ENCODE peak calls at places on chromosome 19, in six cellular contexts. S, P, Y, E, K and D are unnamed samples.

GRCh38 chr19:43675269-43675879 is 5.4 kb upstream of the PLAUR start:
- DNase-seq in S (peak), P (no peak), Y (no peak), E (no peak), K (peak), D (peak)

GRCh38 chr19:33690461-33691427 is 69.0 kb downstream of the CHST8 start:
- DNase-seq in S (no peak), P (no peak), Y (no peak), E (no peak), K (no peak), D (no peak)

GRCh38 chr19:2957160-2957559 is 12.4 kb upstream of the ZNF77 start:
- DNase-seq in S (no peak), P (no peak), Y (no peak), E (no peak), K (no peak), D (no peak)

GRCh38 chr19:19747357-19748220 is 14.7 kb upstream of the ZNF14 start:
- DNase-seq in S (no peak), P (no peak), Y (no peak), E (no peak), K (no peak), D (no peak)

GRCh38 chr19:43759515-43759914 is 4.8 kb upstream of the SMG9 start:
- DNase-seq in S (peak), P (no peak), Y (no peak), E (no peak), K (peak), D (peak)

GRCh38 chr19:55220525-55220924 is 8.0 kb downstream of the TMEM86B start:
- DNase-seq in S (no peak), P (peak), Y (no peak), E (peak), K (no peak), D (no peak)

GRCh38 chr19:33050110-33050509 is 14.6 kb downstream of the RHPN2 start:
- DNase-seq in S (no peak), P (no peak), Y (no peak), E (no peak), K (no peak), D (no peak)

GRCh38 chr19:14030997-14031718 is 404 bp upstream of the IL27RA start:
- DNase-seq in S (no peak), P (no peak), Y (no peak), E (no peak), K (no peak), D (no peak)

GRCh38 chr19:38362076-38362945 is 12.1 kb upstream of the PSMD8 start:
- DNase-seq in S (peak), P (peak), Y (peak), E (peak), K (peak), D (peak)

GRCh38 chr19:13906525-13906904 is 514 bp downstream of the CC2D1A start:
- DNase-seq in S (peak), P (no peak), Y (no peak), E (no peak), K (no peak), D (no peak)

DNA sequence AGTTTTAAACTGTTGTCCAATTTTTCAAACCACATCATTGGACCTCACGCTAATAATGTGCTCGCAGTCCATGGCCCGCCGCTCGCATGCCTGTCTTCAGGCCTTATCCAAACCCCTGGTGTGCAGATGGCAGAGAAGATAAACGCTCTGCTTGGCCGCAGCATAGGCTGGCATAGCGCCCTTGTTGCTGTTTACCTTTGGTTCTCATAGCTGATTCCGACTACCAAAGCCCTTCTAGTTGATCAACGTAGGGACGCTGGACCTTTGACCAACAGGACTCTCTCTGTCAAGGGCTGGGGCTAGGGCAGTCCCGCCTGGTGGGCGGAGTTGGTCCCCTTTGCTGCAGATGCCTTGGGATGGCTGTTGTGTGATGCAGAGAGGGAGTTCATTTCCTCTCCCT is 23.4 kb upstream of the QTRT1 start:
- DNase-seq in S (no peak), P (no peak), Y (no peak), E (no peak), K (no peak), D (no peak)
- H3K14ac ChIP-seq in S (no peak), P (no peak), Y (no peak), E (no peak), K (no peak), D (no peak)

DNA sequence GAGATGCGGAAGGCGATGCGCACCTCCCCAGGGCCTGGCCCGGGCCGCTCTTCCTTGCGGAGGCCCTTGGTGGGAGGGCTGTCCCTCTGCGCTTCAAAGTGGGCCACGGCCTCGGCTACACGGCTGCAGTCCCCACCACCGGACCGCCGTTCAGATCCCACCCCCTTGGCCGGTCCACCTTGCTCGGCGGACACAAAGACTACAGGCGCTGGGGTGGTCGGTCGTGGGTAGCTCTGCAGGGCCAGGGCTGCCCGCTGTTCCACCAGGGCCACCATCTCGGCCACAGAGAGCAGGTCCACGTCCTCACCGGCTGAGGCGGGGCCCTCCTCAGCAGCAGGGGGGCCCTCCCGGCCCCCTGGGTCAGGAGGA is 18.0 kb downstream of the FBXO46 start:
- DNase-seq in S (no peak), P (no peak), Y (no peak), E (no peak), K (no peak), D (no peak)
- H3K14ac ChIP-seq in S (no peak), P (no peak), Y (no peak), E (no peak), K (no peak), D (no peak)

GRCh38 chr19:42375415-42376176 is 14.5 kb downstream of the CNFN start:
- DNase-seq in S (no peak), P (no peak), Y (no peak), E (no peak), K (no peak), D (no peak)
- H3K14ac ChIP-seq in S (no peak), P (no peak), Y (peak), E (no peak), K (no peak), D (no peak)

GRCh38 chr19:18424890-18425514 is 5.8 kb downstream of the SSBP4 start:
- DNase-seq in S (no peak), P (no peak), Y (no peak), E (no peak), K (no peak), D (no peak)
- H3K14ac ChIP-seq in S (no peak), P (no peak), Y (no peak), E (no peak), K (no peak), D (no peak)

GRCh38 chr19:4650159-4650558 is 10.8 kb downstream of the TNFAIP8L1 start:
- DNase-seq in S (no peak), P (no peak), Y (no peak), E (no peak), K (no peak), D (no peak)

GRCh38 chr19:4649392-4650094 is 10.2 kb downstream of the TNFAIP8L1 start:
- DNase-seq in S (no peak), P (no peak), Y (no peak), E (no peak), K (no peak), D (no peak)

GRCh38 chr19:4652075-4652474 is 12.8 kb downstream of the TNFAIP8L1 start:
- DNase-seq in S (no peak), P (no peak), Y (no peak), E (no peak), K (no peak), D (no peak)

GRCh38 chr19:4645718-4646117 is 6.4 kb downstream of the TNFAIP8L1 start:
- DNase-seq in S (peak), P (no peak), Y (no peak), E (no peak), K (no peak), D (no peak)

DNA sequence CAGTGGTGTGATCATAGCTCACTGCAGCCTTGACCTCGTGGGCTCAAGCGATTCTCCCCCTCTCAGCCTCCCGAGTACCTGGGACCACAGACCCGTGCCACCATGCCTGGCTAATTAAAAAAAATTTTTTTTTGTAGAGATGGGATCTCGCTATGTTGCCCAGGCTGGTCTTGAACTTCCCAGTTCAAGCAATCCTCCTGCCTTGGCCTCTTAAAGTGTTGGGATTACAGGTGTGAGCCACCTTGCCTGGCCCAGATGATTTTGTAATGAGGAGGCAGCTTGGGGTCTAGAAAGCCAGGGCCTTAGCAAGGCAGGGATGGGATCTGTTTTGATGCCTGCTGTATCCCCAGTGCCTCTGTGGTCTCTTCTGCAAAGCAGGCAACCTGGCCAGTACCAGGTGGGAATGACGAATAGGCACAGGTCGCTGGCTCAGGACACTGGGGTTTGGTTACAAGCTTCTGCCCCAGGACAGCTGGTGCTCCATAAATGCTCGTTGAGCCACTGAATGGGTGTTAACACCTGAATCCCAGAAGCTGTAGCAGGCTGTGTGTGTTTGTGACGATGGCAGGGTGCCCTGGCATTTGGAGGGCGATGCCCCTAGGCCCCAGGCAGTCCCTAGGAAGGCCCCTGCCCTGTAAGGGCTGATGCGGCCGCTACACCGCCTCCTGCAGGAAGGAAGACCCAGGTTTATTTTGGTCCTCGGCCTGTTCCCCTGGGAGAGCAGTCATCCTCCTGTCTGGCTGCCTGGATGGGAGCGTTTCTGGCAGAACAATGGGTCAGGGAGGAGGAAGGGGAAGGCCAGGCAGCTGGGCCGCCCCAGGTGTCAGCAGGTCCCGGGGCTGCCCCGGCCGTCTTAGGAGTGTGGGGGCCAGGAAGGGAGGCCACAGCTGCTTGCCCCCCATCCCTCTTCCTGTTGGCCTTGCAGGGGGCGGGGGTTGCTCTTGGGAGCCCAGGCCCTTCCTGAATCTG is 8.6 kb downstream of the TNFAIP8L1 start:
- DNase-seq in S (no peak), P (peak), Y (no peak), E (peak), K (no peak), D (peak)
- H3K14ac ChIP-seq in S (no peak), P (no peak), Y (no peak), E (no peak), K (no peak), D (no peak)

DNA sequence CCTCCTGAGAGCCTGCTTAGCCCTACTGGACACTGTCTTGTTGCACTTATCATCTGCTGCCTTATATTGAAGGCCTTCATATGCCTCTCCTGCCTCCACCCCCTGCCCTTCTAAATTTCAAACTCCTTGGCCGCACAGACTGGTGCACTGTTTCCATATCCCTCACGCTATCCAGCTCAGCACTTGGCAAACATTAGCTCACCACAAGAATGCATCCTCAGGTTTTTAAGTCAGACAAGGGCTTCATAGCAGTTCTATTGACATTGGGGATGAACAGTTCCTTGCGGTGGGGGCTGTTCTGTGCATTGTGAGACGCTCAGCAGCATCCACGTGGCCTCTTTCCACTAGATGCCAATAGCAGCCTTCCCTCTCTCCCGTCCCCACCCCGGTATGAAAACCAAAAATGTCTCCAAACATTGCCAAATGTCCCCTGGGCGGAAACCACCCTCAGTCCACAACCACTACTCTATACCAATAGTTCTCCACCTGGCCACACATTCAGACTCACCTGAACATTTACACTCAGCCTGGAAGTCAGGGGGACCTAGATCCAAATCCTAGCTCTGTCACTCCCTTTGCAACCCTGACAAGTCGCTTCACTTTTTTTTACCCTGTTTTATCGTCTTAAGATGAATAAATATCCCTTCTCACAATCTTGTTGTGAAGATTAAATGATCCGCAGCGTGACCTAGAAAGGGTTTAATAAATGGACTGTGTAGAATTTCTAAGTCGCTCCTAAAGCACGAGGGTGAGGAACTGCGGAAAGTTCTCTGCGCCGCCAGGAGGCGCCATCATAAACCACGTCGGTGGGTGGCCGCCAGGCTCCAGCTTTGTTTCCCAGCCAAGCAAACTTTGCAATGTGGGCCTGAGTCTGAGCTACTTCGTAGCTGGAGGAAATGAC is 3.6 kb upstream of the CEACAM3 start:
- DNase-seq in S (peak), P (peak), Y (peak), E (peak), K (peak), D (no peak)
- H3K14ac ChIP-seq in S (no peak), P (no peak), Y (no peak), E (no peak), K (no peak), D (no peak)

GRCh38 chr19:44845286-44845611 is 848 bp upstream of the NECTIN2 start:
- DNase-seq in S (peak), P (no peak), Y (no peak), E (peak), K (no peak), D (no peak)

GRCh38 chr19:44839272-44839671 is 6.8 kb upstream of the NECTIN2 start:
- DNase-seq in S (no peak), P (peak), Y (no peak), E (no peak), K (no peak), D (no peak)

GRCh38 chr19:44845612-44846454 is at the start of gene NECTIN2:
- DNase-seq in S (peak), P (peak), Y (peak), E (peak), K (peak), D (peak)

GRCh38 chr19:44840811-44841210 is 5.3 kb upstream of the NECTIN2 start:
- DNase-seq in S (no peak), P (no peak), Y (no peak), E (no peak), K (no peak), D (no peak)

GRCh38 chr19:44841255-44841654 is 4.8 kb upstream of the NECTIN2 start:
- DNase-seq in S (no peak), P (no peak), Y (no peak), E (no peak), K (no peak), D (no peak)
- H3K14ac ChIP-seq in S (no peak), P (no peak), Y (no peak), E (no peak), K (no peak), D (no peak)